ENCODE peak calls at places on chromosomes 5 and 9, in seven cellular contexts. One of them, this sample, is unnamed.

GRCh38 chr5:135386886-135387628 is 12.0 kb downstream of the MACROH2A1 start:
- DNase-seq in AG20443: peak
- DNase-seq in GM04503: peak
- DNase-seq in CD8-positive, alpha-beta T cell: no peak
- DNase-seq in stimulated activated naive B cell treated with anti-CD40 and anti-IgM and Interleukin-4, amounts not matched to agents 10 μg/mL and 1 μg/mL and 100 μg/mL, for 72 hours: no peak
- DNase-seq in pancreas: no peak
- DNase-seq in mesendoderm: no peak
- DNase-seq in this sample: peak

GRCh38 chr9:4596165-4596922 is 65.8 kb upstream of the PLPP6 start:
- DNase-seq in pancreas: no peak
- DNase-seq in stimulated activated naive B cell treated with anti-CD40 and anti-IgM and Interleukin-4, amounts not matched to agents 10 μg/mL and 1 μg/mL and 100 μg/mL, for 72 hours: no peak
- DNase-seq in GM04503: no peak
- DNase-seq in mesendoderm: peak
- DNase-seq in CD8-positive, alpha-beta T cell: peak
- DNase-seq in AG20443: no peak
- DNase-seq in this sample: no peak

GRCh38 chr9:4547016-4547415 is 56.7 kb downstream of the SLC1A1 start:
- DNase-seq in stimulated activated naive B cell treated with anti-CD40 and anti-IgM and Interleukin-4, amounts not matched to agents 10 μg/mL and 1 μg/mL and 100 μg/mL, for 72 hours: no peak
- DNase-seq in GM04503: no peak
- DNase-seq in CD8-positive, alpha-beta T cell: no peak
- DNase-seq in pancreas: no peak
- DNase-seq in AG20443: peak
- DNase-seq in mesendoderm: no peak
- DNase-seq in this sample: peak

GRCh38 chr5:27472875-27473274 is 434.5 kb upstream of the CDH9 start:
- DNase-seq in GM04503: no peak
- DNase-seq in AG20443: no peak
- DNase-seq in stimulated activated naive B cell treated with anti-CD40 and anti-IgM and Interleukin-4, amounts not matched to agents 10 μg/mL and 1 μg/mL and 100 μg/mL, for 72 hours: no peak
- DNase-seq in pancreas: no peak
- DNase-seq in CD8-positive, alpha-beta T cell: no peak
- DNase-seq in mesendoderm: peak
- DNase-seq in this sample: no peak

GRCh38 chr5:122442938-122443337 is 130.9 kb downstream of the SNCAIP start:
- DNase-seq in CD8-positive, alpha-beta T cell: no peak
- DNase-seq in pancreas: no peak
- DNase-seq in AG20443: no peak
- DNase-seq in GM04503: no peak
- DNase-seq in stimulated activated naive B cell treated with anti-CD40 and anti-IgM and Interleukin-4, amounts not matched to agents 10 μg/mL and 1 μg/mL and 100 μg/mL, for 72 hours: peak
- DNase-seq in mesendoderm: no peak
- DNase-seq in this sample: no peak

GRCh38 chr9:134626576-134627416 is 14.8 kb upstream of the COL5A1 start:
- DNase-seq in AG20443: no peak
- DNase-seq in stimulated activated naive B cell treated with anti-CD40 and anti-IgM and Interleukin-4, amounts not matched to agents 10 μg/mL and 1 μg/mL and 100 μg/mL, for 72 hours: no peak
- DNase-seq in mesendoderm: peak
- DNase-seq in pancreas: peak
- DNase-seq in GM04503: no peak
- DNase-seq in CD8-positive, alpha-beta T cell: no peak
- DNase-seq in this sample: no peak

GRCh38 chr5:40223884-40224402 is 455.8 kb upstream of the PTGER4 start:
- DNase-seq in GM04503: peak
- DNase-seq in stimulated activated naive B cell treated with anti-CD40 and anti-IgM and Interleukin-4, amounts not matched to agents 10 μg/mL and 1 μg/mL and 100 μg/mL, for 72 hours: peak
- DNase-seq in pancreas: no peak
- DNase-seq in mesendoderm: no peak
- DNase-seq in CD8-positive, alpha-beta T cell: no peak
- DNase-seq in AG20443: peak
- DNase-seq in this sample: peak

GRCh38 chr9:83147487-83148149 is 84.7 kb upstream of the RASEF start:
- DNase-seq in CD8-positive, alpha-beta T cell: no peak
- DNase-seq in AG20443: no peak
- DNase-seq in stimulated activated naive B cell treated with anti-CD40 and anti-IgM and Interleukin-4, amounts not matched to agents 10 μg/mL and 1 μg/mL and 100 μg/mL, for 72 hours: no peak
- DNase-seq in mesendoderm: no peak
- DNase-seq in GM04503: no peak
- DNase-seq in pancreas: no peak
- DNase-seq in this sample: no peak

GRCh38 chr5:149732500-149733128 is 2.5 kb downstream of the PPARGC1B start:
- DNase-seq in CD8-positive, alpha-beta T cell: no peak
- DNase-seq in stimulated activated naive B cell treated with anti-CD40 and anti-IgM and Interleukin-4, amounts not matched to agents 10 μg/mL and 1 μg/mL and 100 μg/mL, for 72 hours: no peak
- DNase-seq in AG20443: no peak
- DNase-seq in mesendoderm: peak
- DNase-seq in pancreas: no peak
- DNase-seq in GM04503: no peak
- DNase-seq in this sample: no peak

GRCh38 chr5:176181271-176181855 is 56.9 kb upstream of the SIMC1 start:
- DNase-seq in mesendoderm: no peak
- DNase-seq in CD8-positive, alpha-beta T cell: no peak
- DNase-seq in stimulated activated naive B cell treated with anti-CD40 and anti-IgM and Interleukin-4, amounts not matched to agents 10 μg/mL and 1 μg/mL and 100 μg/mL, for 72 hours: no peak
- DNase-seq in AG20443: no peak
- DNase-seq in GM04503: no peak
- DNase-seq in pancreas: no peak
- DNase-seq in this sample: no peak

GRCh38 chr9:107727113-107727780 is 237.7 kb upstream of the KLF4 start:
- DNase-seq in stimulated activated naive B cell treated with anti-CD40 and anti-IgM and Interleukin-4, amounts not matched to agents 10 μg/mL and 1 μg/mL and 100 μg/mL, for 72 hours: no peak
- DNase-seq in pancreas: no peak
- DNase-seq in mesendoderm: no peak
- DNase-seq in CD8-positive, alpha-beta T cell: no peak
- DNase-seq in AG20443: peak
- DNase-seq in GM04503: peak
- DNase-seq in this sample: peak

GRCh38 chr5:41908374-41909079 is 4.4 kb downstream of the RIMOC1 start:
- DNase-seq in stimulated activated naive B cell treated with anti-CD40 and anti-IgM and Interleukin-4, amounts not matched to agents 10 μg/mL and 1 μg/mL and 100 μg/mL, for 72 hours: no peak
- DNase-seq in AG20443: peak
- DNase-seq in CD8-positive, alpha-beta T cell: no peak
- DNase-seq in GM04503: peak
- DNase-seq in pancreas: no peak
- DNase-seq in mesendoderm: no peak
- DNase-seq in this sample: peak